ENCODE peak calls at places on chromosomes 1 and 21, in four cellular contexts. R is heart left ventricle, P is retinal pigment epithelial cell, G is IMR-90. U is an unnamed sample.
A peak's percentile ranks its signal among the peaks of the same experiment; 100 is the strongest.

GRCh38 chr21:43910460-43910859 is 45.4 kb downstream of the AGPAT3 start:
- DNase-seq in R (no peak), G (no peak), P (no peak), U (no peak)

GRCh38 chr1:6180215-6180577 is at the start of gene CHD5:
- DNase-seq in G (no peak), P (no peak), R (no peak), U (no peak)

GRCh38 chr1:200971955-200972711 is 51.4 kb downstream of the KIF21B start:
- DNase-seq in R (peak; percentile 60), P (no peak), G (peak; percentile 38), U (no peak)

GRCh38 chr1:186076006-186076405 is 299.0 kb downstream of the TPR start:
- DNase-seq in R (no peak), G (peak; percentile 7), P (no peak), U (no peak)

GRCh38 chr1:230123280-230124186 is 56.5 kb downstream of the GALNT2 start:
- DNase-seq in P (no peak), R (no peak), G (peak; percentile 89), U (no peak)

GRCh38 chr1:214332950-214333798 is 52.2 kb downstream of the SMYD2 start:
- DNase-seq in R (peak; percentile 57), G (peak; percentile 65), P (no peak), U (no peak)

GRCh38 chr1:67088440-67088839 is 34.5 kb upstream of the SLC35D1 start:
- DNase-seq in P (no peak), R (no peak), G (no peak), U (no peak)

GRCh38 chr1:209048961-209049669 is 534.4 kb upstream of the CAMK1G start:
- DNase-seq in P (peak; percentile 37), R (no peak), G (no peak), U (no peak)

GRCh38 chr1:174058639-174059038 is 36.5 kb upstream of the RC3H1 start:
- DNase-seq in R (no peak), P (no peak), G (peak; percentile 79), U (no peak)

GRCh38 chr1:81398041-81398440 is 402.7 kb upstream of the ADGRL2 start:
- DNase-seq in G (no peak), P (no peak), R (no peak), U (no peak)

GRCh38 chr1:44485229-44485932 is 80.3 kb downstream of the RNF220 start:
- DNase-seq in R (peak; percentile 38), G (peak; percentile 79), P (no peak), U (no peak)

GRCh38 chr1:34746101-34746500 is 8.7 kb upstream of the GJB5 start:
- DNase-seq in P (no peak), G (no peak), R (no peak), U (no peak)

GRCh38 chr21:15063081-15063820 is 1.5 kb downstream of the NRIP1 start:
- DNase-seq in G (peak; percentile 18), R (no peak), P (no peak), U (no peak)

GRCh38 chr1:243409284-243409683 is 153.4 kb downstream of the SDCCAG8 start:
- DNase-seq in P (no peak), R (no peak), G (no peak), U (no peak)
- TF ChIP-seq CTCF in P (peak; percentile 23), R (peak; percentile 11), G (no peak), U (peak; percentile 55)

DNA sequence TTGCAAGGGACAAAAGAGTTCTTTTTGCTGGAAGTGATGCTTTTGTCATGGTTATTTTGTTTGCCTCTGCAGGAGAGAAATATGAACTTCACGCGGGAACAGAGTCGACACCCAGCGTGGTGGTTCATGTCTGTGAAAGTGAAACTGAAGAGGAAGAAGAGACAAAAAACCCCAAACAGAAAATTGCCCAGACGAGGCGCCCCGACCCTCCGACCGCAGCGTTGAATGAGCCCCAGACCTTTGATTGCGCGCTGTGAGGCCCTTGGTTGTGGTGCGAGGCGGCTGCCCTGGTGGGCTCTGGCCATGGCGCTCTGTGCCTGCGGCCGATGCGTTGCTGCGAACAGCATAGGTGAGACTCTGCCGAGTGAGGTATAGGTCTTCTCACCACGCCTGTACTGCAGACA is 20.9 kb upstream of the NCMAP start:
- DNase-seq in R (no peak), G (no peak), P (no peak), U (no peak)
- H3K4me3 ChIP-seq in R (no peak overlapping the region), G (no peak overlapping the region), P (no peak overlapping the region), U (no peak overlapping the region)

GRCh38 chr1:14767075-14767474 is 168.6 kb downstream of the KAZN start:
- DNase-seq in R (no peak), P (no peak), G (no peak), U (no peak)

GRCh38 chr1:14768589-14769304 is 170.3 kb downstream of the KAZN start:
- DNase-seq in G (no peak), R (no peak), P (no peak), U (peak; percentile 61)

GRCh38 chr1:14773621-14774020 is 175.1 kb downstream of the KAZN start:
- DNase-seq in R (no peak), G (no peak), P (no peak), U (no peak)

GRCh38 chr1:14765773-14766172 is 167.3 kb downstream of the KAZN start:
- DNase-seq in P (no peak), G (no peak), R (no peak), U (no peak)

GRCh38 chr1:14769486-14770274 is 171.2 kb downstream of the KAZN start:
- DNase-seq in G (no peak), P (no peak), R (no peak), U (no peak)
- TF ChIP-seq CTCF in G (no peak), P (no peak), R (no peak), U (peak; percentile 27)

DNA sequence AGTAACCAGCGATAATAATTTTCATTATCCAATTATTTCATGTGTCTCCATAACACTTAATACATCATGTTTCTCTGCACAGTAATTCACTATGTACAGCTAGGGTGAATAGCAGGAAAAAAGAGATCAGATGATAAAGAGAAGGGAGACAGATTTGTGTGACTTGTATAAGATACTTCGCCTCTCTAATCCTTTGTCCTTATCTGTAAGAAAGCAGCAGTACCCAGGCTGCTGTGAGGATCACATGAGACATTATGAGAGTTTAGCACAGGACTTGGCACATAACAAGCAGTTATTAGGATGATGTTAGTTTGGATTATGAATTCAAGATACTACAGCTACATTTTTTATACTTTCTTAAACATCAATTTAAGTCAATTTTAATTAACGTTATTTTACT is 6.3 kb downstream of the ERG start:
- DNase-seq in G (no peak), P (no peak), R (no peak), U (no peak)
- H3K4me3 ChIP-seq in G (no peak overlapping the region), P (no peak overlapping the region), R (no peak overlapping the region), U (no peak overlapping the region)

GRCh38 chr1:41418868-41419583 is 57.8 kb downstream of the FOXO6 start:
- DNase-seq in P (peak; percentile 58), G (peak; percentile 84), R (peak; percentile 76), U (peak; percentile 29)
- TF ChIP-seq CTCF in P (peak; percentile 18), G (no peak), R (peak; percentile 25), U (peak; percentile 8)